ENCODE peak calls at places on chromosomes 2 and 18, in four cellular contexts. P is K562, L is H1, W is GM12878. Q is an unnamed sample.

GRCh38 chr2:217947341-217948316 is 55.2 kb downstream of the TNS1 start:
- DNase-seq in P (no peak), L (no peak), W (no peak), Q (peak)

GRCh38 chr2:10333247-10333613 is 30.5 kb downstream of the HPCAL1 start:
- DNase-seq in P (no peak), L (no peak), W (no peak), Q (no peak)

GRCh38 chr2:4715065-4715464 is 977.1 kb upstream of the SOX11 start:
- DNase-seq in P (no peak), L (no peak), W (no peak), Q (no peak)

GRCh38 chr2:163171786-163172549 is 333.4 kb upstream of the KCNH7 start:
- DNase-seq in P (no peak), L (no peak), W (no peak), Q (no peak)

GRCh38 chr2:16357188-16357587 is 308.4 kb downstream of the CYRIA start:
- DNase-seq in P (no peak), L (no peak), W (no peak), Q (no peak)

GRCh38 chr2:157839162-157839801 is 36.8 kb downstream of the ACVR1 start:
- DNase-seq in P (peak), L (peak), W (no peak), Q (no peak)

GRCh38 chr2:400988-401679 is 113.2 kb upstream of the ALKAL2 start:
- DNase-seq in P (no peak), L (peak), W (no peak), Q (no peak)

GRCh38 chr18:69957071-69957620 is 9.5 kb upstream of the CD226 start:
- DNase-seq in P (no peak), L (no peak), W (no peak), Q (no peak)

GRCh38 chr2:228556707-228557106 is 375.2 kb upstream of the SPHKAP start:
- DNase-seq in P (no peak), L (no peak), W (no peak), Q (no peak)

GRCh38 chr2:102055346-102055975 is 63.7 kb downstream of the IL1R2 start:
- DNase-seq in P (no peak), L (no peak), W (no peak), Q (no peak)

GRCh38 chr2:237624565-237624964 is 2.8 kb upstream of the LRRFIP1 start:
- DNase-seq in P (no peak), L (no peak), W (no peak), Q (no peak)

GRCh38 chr2:10243926-10244270 is 58.8 kb upstream of the HPCAL1 start:
- DNase-seq in P (no peak), L (no peak), W (no peak), Q (no peak)

GRCh38 chr2:234029150-234029733 is 21.3 kb upstream of the SPP2 start:
- DNase-seq in P (no peak), L (no peak), W (no peak), Q (no peak)

GRCh38 chr2:128286011-128286721 is 32.5 kb downstream of the HS6ST1 start:
- DNase-seq in P (no peak), L (no peak), W (no peak), Q (no peak)

GRCh38 chr2:120978359-120979050 is 242.8 kb downstream of the GLI2 start:
- DNase-seq in P (no peak), L (no peak), W (no peak), Q (no peak)

GRCh38 chr2:240629419-240629967 is 4.2 kb downstream of the GPR35 start:
- DNase-seq in P (no peak), L (no peak), W (no peak), Q (no peak)

GRCh38 chr2:156864230-156864629 is 393.3 kb upstream of the GALNT5 start:
- DNase-seq in P (no peak), L (no peak), W (no peak), Q (no peak)

GRCh38 chr2:43407826-43408783 is 181.7 kb upstream of the ZFP36L2 start:
- DNase-seq in P (no peak), L (no peak), W (peak), Q (no peak)

GRCh38 chr2:221455214-221455613 is 116.9 kb downstream of the EPHA4 start:
- DNase-seq in P (no peak), L (no peak), W (no peak), Q (no peak)

GRCh38 chr2:209602259-209602658 is 169.4 kb upstream of the UNC80 start:
- DNase-seq in P (no peak), L (no peak), W (no peak), Q (no peak)

GRCh38 chr2:71711470-71711857 is 258.1 kb downstream of the DYSF start:
- DNase-seq in P (no peak), L (no peak), W (no peak), Q (no peak)

GRCh38 chr18:6781846-6782245 is 52.3 kb downstream of the ARHGAP28 start:
- DNase-seq in P (no peak), L (no peak), W (no peak), Q (no peak)

GRCh38 chr2:128607981-128608506 is 289.4 kb upstream of the HS6ST1 start:
- DNase-seq in P (no peak), L (no peak), W (no peak), Q (no peak)

GRCh38 chr2:11129598-11130449 is 25.4 kb upstream of the SLC66A3 start:
- DNase-seq in P (peak), L (peak), W (no peak), Q (peak)

GRCh38 chr2:108929896-108930425 is 59.1 kb downstream of the EDAR start:
- DNase-seq in P (peak), L (no peak), W (no peak), Q (no peak)

GRCh38 chr2:108927405-108927804 is 61.6 kb downstream of the EDAR start:
- DNase-seq in P (no peak), L (no peak), W (no peak), Q (no peak)

GRCh38 chr2:108926561-108927380 is 62.2 kb downstream of the EDAR start:
- DNase-seq in P (no peak), L (no peak), W (no peak), Q (no peak)

GRCh38 chr2:108928660-108929377 is 60.2 kb downstream of the EDAR start:
- DNase-seq in P (no peak), L (no peak), W (no peak), Q (no peak)

DNA sequence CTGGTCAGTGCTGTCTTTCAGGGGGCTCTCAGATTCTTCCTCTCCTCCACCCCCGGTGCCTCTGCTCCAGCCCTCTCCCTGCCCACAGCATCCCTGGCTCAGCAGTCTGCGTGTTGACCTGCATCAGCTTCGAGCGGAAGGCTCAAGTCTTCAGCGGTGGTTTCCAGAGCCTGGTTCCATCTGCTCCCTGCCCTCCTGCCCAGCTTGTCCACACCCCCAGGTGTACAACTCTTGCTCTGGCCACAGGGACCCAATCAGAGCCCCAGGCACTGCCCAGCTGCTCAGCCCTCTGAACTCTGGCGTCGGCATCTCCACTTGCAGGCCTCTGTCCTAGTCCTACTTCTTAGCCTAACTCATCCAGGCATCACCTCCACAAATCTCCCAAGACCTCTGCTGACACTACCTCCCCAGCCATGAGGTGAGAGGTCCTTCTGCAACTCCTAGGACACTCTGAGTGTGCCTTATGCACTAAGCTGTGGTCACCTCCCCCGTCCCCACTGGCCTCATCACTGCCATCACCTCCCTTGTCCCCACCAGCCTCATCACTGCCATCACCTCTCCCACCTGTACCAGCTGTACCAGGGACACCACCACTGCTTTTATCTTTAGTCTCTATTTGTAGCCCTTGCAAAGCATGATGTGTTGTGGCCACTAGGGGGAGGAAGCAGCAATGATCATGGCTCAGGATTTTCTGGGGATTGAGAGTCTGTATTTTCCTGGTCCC is 60.9 kb downstream of the EDAR start:
- DNase-seq in P (peak), L (no peak), W (no peak), Q (peak)
- TF ChIP-seq YY1 in P (no peak), L (no peak), W (no peak), Q (no peak)

GRCh38 chr2:96116879-96117533 is 635 bp upstream of the ADRA2B start:
- DNase-seq in P (peak), L (no peak), W (no peak), Q (no peak)
- TF ChIP-seq EGR1 in P (no peak), L (no peak), W (no peak), Q (no peak)

GRCh38 chr2:53283326-53283725 is 484.3 kb upstream of the CHAC2 start:
- DNase-seq in P (no peak), L (no peak), W (no peak), Q (no peak)

GRCh38 chr2:53289309-53290006 is 478.1 kb upstream of the CHAC2 start:
- DNase-seq in P (no peak), L (no peak), W (no peak), Q (no peak)

DNA sequence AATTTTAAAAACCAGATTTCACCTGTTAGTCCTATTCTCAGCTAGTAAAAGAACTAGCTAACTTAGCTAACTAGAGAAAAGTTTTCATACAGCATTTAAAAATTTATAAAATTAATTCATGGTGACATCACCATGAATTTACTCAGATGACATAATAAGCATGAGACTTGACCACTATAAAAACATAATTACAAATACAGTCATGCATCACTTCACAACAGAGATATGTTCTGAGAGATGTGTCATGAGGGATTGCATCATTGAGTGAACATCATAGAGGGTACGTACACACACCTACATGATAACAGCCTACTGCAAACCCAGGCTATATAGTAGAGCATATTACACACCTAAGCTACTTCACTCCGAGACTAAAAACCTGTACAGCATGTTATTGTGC is 481.3 kb upstream of the CHAC2 start:
- DNase-seq in P (no peak), L (no peak), W (no peak), Q (no peak)
- TF ChIP-seq YY1 in P (no peak), L (no peak), W (no peak), Q (no peak)

DNA sequence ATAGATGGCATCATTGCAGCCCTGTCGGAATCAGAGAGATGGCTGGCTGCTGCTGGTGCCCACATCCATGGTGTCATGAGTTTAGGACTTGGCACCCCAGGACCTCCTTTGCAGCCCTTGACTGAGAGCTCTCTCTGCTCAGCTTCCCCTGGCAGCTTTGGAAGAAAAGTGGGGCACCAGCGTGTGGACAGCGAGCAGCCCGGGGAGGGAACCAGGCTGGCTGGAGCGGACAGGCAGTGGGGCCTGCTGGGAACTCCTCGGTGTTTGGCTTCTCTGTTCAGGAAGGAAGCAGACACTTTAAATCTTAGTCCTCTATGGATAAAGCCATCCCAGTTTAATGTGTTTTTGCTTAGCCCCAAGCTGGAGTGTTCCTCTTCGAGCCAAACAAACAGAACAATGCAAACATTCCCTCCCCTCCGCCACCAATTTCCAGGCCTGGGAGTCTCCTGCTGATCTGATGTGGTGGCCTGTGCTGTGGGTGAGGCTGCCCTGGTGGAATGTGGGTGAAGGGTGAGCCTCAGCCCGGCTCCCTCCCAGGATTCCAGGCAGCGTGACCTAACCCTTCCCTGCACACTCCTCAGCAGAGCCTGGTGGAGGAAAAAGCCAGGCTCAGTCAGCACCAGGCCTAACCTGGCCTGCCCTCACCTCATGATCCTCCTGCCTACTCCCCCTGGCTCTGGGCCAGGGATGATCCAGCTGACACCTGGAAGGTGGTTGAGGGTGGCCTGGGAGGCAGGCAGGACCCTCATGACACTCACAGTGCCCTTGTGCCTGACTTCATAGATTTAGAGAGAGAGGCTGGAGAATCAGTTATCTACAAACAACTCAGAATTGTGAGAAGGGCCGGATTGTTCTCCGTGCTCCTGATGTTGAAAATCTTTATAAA is 21.6 kb upstream of the ITGB6 start:
- DNase-seq in P (no peak), L (no peak), W (no peak), Q (no peak)
- TF ChIP-seq EGR1 in P (no peak), L (no peak), W (no peak), Q (no peak)